ENCODE peak calls at places on chromosome 18, in seven cellular contexts. K is right lobe of liver; R is fibroblast of lung; I is heart left ventricle; A is astrocyte; V is tibial nerve; X is CD8-positive, alpha-beta memory T cell. J is an unnamed sample. For H3K9me3, the result is how much of the 10 kb centered on the place peaks cover.

GRCh38 chr18:58310517-58310916 is 266.5 kb downstream of the NEDD4L start:
- DNase-seq in I (no peak), X (no peak), V (no peak), K (no peak), A (peak), R (peak), J (no peak)

GRCh38 chr18:13500891-13501887 is 225.2 kb downstream of the FAM210A start:
- DNase-seq in R (peak), I (no peak), V (no peak), X (no peak), K (peak), A (peak), J (no peak)

GRCh38 chr18:48777026-48777736 is 173.6 kb downstream of the SMAD7 start:
- DNase-seq in V (no peak), K (peak), X (peak), R (peak), I (peak), A (no peak), J (peak)

GRCh38 chr18:3782901-3783300 is 332.9 kb downstream of the TGIF1 start:
- DNase-seq in V (no peak), K (no peak), X (no peak), I (no peak), R (peak), A (peak), J (no peak)

GRCh38 chr18:69992776-69993175 is 45.1 kb upstream of the CD226 start:
- DNase-seq in X (no peak), R (peak), A (peak), I (no peak), V (no peak), K (no peak), J (no peak)

GRCh38 chr18:48771641-48772380 is 179.0 kb downstream of the SMAD7 start:
- DNase-seq in V (no peak), R (no peak), K (peak), A (no peak), X (no peak), I (peak), J (no peak)

GRCh38 chr18:45562567-45563479 is 52.5 kb upstream of the SLC14A2 start:
- DNase-seq in X (no peak), I (peak), V (peak), R (no peak), A (no peak), K (no peak), J (no peak)

GRCh38 chr18:59697236-59697932 is at the start of gene CCBE1:
- DNase-seq in R (peak), V (peak), X (peak), I (peak), K (peak), A (peak), J (no peak)

GRCh38 chr18:45617284-45617683 is 2.0 kb downstream of the SLC14A2 start:
- DNase-seq in I (peak), R (peak), A (peak), K (no peak), V (peak), X (no peak), J (no peak)

GRCh38 chr18:1017227-1017626 is 112.6 kb downstream of the ADCYAP1 start:
- DNase-seq in K (no peak), V (no peak), A (peak), R (peak), I (no peak), X (no peak), J (no peak)

GRCh38 chr18:23627325-23627724 is 35.4 kb downstream of the ANKRD29 start:
- DNase-seq in A (peak), K (no peak), R (peak), X (no peak), V (no peak), I (no peak), J (no peak)

GRCh38 chr18:27075828-27076227 is 109.3 kb downstream of the CHST9 start:
- DNase-seq in X (no peak), K (no peak), A (no peak), V (no peak), R (no peak), I (no peak), J (no peak)

GRCh38 chr18:58451972-58452334 is 176.9 kb downstream of the ALPK2 start:
- DNase-seq in K (peak), X (no peak), I (no peak), V (no peak), R (no peak), A (no peak), J (no peak)

GRCh38 chr18:57087985-57088384 is 58.9 kb upstream of the BOD1L2 start:
- DNase-seq in V (no peak), K (no peak), I (no peak), X (no peak), R (peak), A (no peak), J (no peak)

GRCh38 chr18:67600781-67601180 is 84.3 kb upstream of the DSEL start:
- DNase-seq in A (peak), R (peak), X (no peak), V (no peak), K (no peak), I (no peak), J (no peak)

GRCh38 chr18:23542471-23542870 is 39.2 kb downstream of the RMC1 start:
- DNase-seq in A (peak), X (no peak), K (no peak), I (no peak), R (peak), V (no peak), J (no peak)

GRCh38 chr18:63307555-63308200 is 11.9 kb downstream of the BCL2 start:
- DNase-seq in V (no peak), I (no peak), K (no peak), R (peak), A (peak), X (no peak), J (no peak)

GRCh38 chr18:4961121-4961909 is 235.7 kb downstream of the AKAIN1 start:
- DNase-seq in X (no peak), K (no peak), V (no peak), I (no peak), A (no peak), R (no peak), J (no peak)
- H3K9me3 ChIP-seq in X (under half), K (under half), V (under half), I (under half), A (under half), R (under half), J (under half)

GRCh38 chr18:78494686-78495085 is 484.9 kb upstream of the SALL3 start:
- DNase-seq in X (no peak), V (no peak), K (no peak), I (no peak), R (no peak), A (no peak), J (no peak)
- H3K9me3 ChIP-seq in X (under half), V (under half), K (under half), I (under half), R (under half), A (under half), J (under half)

GRCh38 chr18:78656346-78656925 is 323.2 kb upstream of the SALL3 start:
- DNase-seq in I (no peak), R (no peak), K (no peak), V (no peak), X (no peak), A (no peak), J (no peak)
- H3K9me3 ChIP-seq in I (under half), R (under half), K (under half), V (under half), X (under half), A (under half), J (under half)

GRCh38 chr18:43719264-43719795 is 442.0 kb upstream of the SYT4 start:
- DNase-seq in I (no peak), K (no peak), V (no peak), R (no peak), X (no peak), A (no peak), J (no peak)

GRCh38 chr18:43714346-43715010 is 437.2 kb upstream of the SYT4 start:
- DNase-seq in A (no peak), K (no peak), V (no peak), X (no peak), I (no peak), R (no peak), J (no peak)

GRCh38 chr18:43720036-43720435 is 442.7 kb upstream of the SYT4 start:
- DNase-seq in V (no peak), A (peak), R (peak), K (no peak), I (no peak), X (no peak), J (no peak)
- H3K9me3 ChIP-seq in V (under half), A (under half), R (under half), K (under half), I (under half), X (under half), J (under half)

GRCh38 chr18:14905979-14906378 is 158.0 kb downstream of the ANKRD30B start:
- DNase-seq in I (no peak), V (no peak), R (no peak), X (no peak), A (no peak), K (no peak), J (no peak)
- H3K9me3 ChIP-seq in I (under half), V (under half), R (under half), X (under half), A (under half), K (under half), J (under half)

GRCh38 chr18:78716022-78716421 is 263.6 kb upstream of the SALL3 start:
- DNase-seq in X (no peak), R (no peak), K (no peak), V (no peak), A (no peak), I (no peak), J (no peak)

GRCh38 chr18:78719821-78720220 is 259.8 kb upstream of the SALL3 start:
- DNase-seq in V (no peak), K (no peak), I (no peak), X (no peak), A (no peak), R (no peak), J (no peak)

GRCh38 chr18:78717051-78717765 is 262.4 kb upstream of the SALL3 start:
- DNase-seq in R (no peak), I (no peak), A (no peak), K (no peak), X (no peak), V (no peak), J (no peak)

GRCh38 chr18:78716581-78716980 is 263.0 kb upstream of the SALL3 start:
- DNase-seq in V (no peak), A (no peak), X (no peak), I (no peak), R (no peak), K (no peak), J (no peak)

DNA sequence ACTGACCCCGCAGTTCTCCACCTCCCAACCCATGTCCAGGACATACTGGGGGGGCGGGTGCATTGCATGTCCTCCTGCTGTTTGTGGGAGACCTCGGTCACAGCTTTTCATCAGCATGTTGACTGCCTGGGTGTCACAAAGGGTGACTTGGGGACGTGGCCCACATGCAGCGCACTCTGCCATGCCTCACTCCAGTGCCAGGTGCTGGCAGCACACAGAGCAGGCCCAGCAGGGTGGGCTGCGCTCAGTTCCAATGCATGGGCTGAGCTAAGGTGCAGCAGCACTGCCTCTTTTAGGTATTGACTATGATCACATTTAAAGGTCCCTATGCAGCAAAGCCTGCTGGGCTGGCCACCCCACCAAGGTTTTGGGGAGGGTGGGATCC is 261.9 kb upstream of the SALL3 start:
- DNase-seq in X (no peak), A (no peak), I (no peak), R (no peak), K (no peak), V (no peak), J (no peak)
- H3K9me3 ChIP-seq in X (under half), A (under half), I (under half), R (under half), K (under half), V (under half), J (under half)

DNA sequence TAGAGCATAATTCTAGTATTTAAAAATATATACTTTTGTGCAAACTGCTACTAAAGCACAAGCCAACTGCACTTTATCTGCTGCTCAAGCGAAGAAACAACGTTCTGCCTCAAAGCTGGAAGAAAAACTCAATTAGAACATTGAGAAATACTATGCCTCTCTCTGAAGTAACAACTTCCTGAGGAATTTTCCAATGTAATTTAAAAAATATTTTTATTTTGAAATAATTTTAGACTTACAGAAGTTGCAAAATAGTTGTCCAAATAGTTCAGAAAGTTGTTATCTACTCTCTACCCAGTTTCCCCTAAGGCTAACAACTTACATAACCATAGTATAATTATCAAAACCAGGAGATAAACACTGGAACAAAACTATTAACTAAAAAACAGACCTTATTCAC is 12.3 kb upstream of the POLI start:
- DNase-seq in K (no peak), I (no peak), X (no peak), A (no peak), V (no peak), R (no peak), J (no peak)
- H3K9me3 ChIP-seq in K (under half), I (under half), X (under half), A (under half), V (under half), R (under half), J (under half)